ENCODE peak calls at places on chromosomes 6 and 20, in seven cellular contexts. X is breast epithelium, R is esophagus squamous epithelium, Y is heart left ventricle, Q is transverse colon, O is tibial nerve, C is body of pancreas. S is an unnamed sample. For H3K4me1, the result is how much of the 10 kb centered on the place peaks cover.

GRCh38 chr20:61502433-61502832 is 250.4 kb downstream of the CDH4 start:
- DNase-seq in O (no peak), R (no peak), C (no peak), X (no peak), Y (no peak), Q (no peak), S (no peak)

GRCh38 chr6:4466769-4467480 is 309.3 kb upstream of the CDYL start:
- DNase-seq in Q (no peak), X (no peak), C (no peak), Y (no peak), R (no peak), O (no peak), S (no peak)

GRCh38 chr20:24046905-24047304 is 58.3 kb upstream of the GGTLC1 start:
- DNase-seq in O (no peak), Q (no peak), Y (no peak), R (no peak), C (no peak), X (no peak), S (no peak)

GRCh38 chr6:1190361-1190760 is 121.5 kb upstream of the FOXQ1 start:
- DNase-seq in Q (no peak), Y (no peak), C (no peak), R (no peak), O (no peak), X (no peak), S (no peak)

GRCh38 chr6:42978487-42978792 is 541 bp downstream of the PEX6 start:
- DNase-seq in C (peak), O (no peak), Q (peak), Y (no peak), X (no peak), R (no peak), S (peak)

GRCh38 chr6:134657751-134658522 is 292.0 kb downstream of the ALDH8A1 start:
- DNase-seq in Y (no peak), Q (no peak), C (no peak), O (no peak), R (no peak), X (no peak), S (no peak)

GRCh38 chr6:96570053-96570452 is 7.1 kb downstream of the FHL5 start:
- DNase-seq in Q (no peak), X (no peak), Y (no peak), R (no peak), O (no peak), C (no peak), S (no peak)

GRCh38 chr6:4342407-4343137 is 207.2 kb upstream of the ECI2 start:
- DNase-seq in Q (no peak), O (no peak), Y (no peak), C (no peak), R (no peak), X (no peak), S (no peak)

GRCh38 chr6:133286765-133287164 is 45.6 kb downstream of the EYA4 start:
- DNase-seq in Q (no peak), Y (no peak), O (no peak), X (no peak), C (no peak), R (no peak), S (no peak)

GRCh38 chr20:55632592-55632991 is 372.7 kb downstream of the CBLN4 start:
- DNase-seq in R (no peak), Q (no peak), X (no peak), C (no peak), Y (no peak), O (no peak), S (no peak)

GRCh38 chr6:166478782-166479592 is 96.2 kb upstream of the MPC1 start:
- DNase-seq in Y (no peak), O (no peak), X (peak), R (no peak), Q (no peak), C (no peak), S (no peak)

GRCh38 chr6:166474721-166475565 is 92.2 kb upstream of the MPC1 start:
- DNase-seq in R (no peak), C (peak), O (no peak), X (no peak), Y (no peak), Q (no peak), S (no peak)

GRCh38 chr6:166477647-166478365 is 95.1 kb upstream of the MPC1 start:
- DNase-seq in Y (no peak), X (peak), C (peak), Q (no peak), O (no peak), R (no peak), S (no peak)

GRCh38 chr6:166476061-166476591 is 93.4 kb upstream of the MPC1 start:
- DNase-seq in C (peak), X (no peak), Y (no peak), R (no peak), O (no peak), Q (no peak), S (no peak)

GRCh38 chr6:166476634-166477215 is 94.0 kb upstream of the MPC1 start:
- DNase-seq in Q (no peak), R (no peak), C (peak), Y (no peak), O (no peak), X (peak), S (no peak)
- H3K4me1 ChIP-seq in Q (under half), R (under half), C (under half), Y (under half), O (under half), X (under half), S (under half)

GRCh38 chr20:62936996-62937352 is 973 bp upstream of the GID8 start:
- DNase-seq in X (no peak), Y (no peak), C (peak), Q (no peak), R (no peak), O (no peak), S (peak)

GRCh38 chr20:62938105-62938888 is at the start of gene GID8:
- DNase-seq in O (no peak), Y (peak), X (no peak), Q (peak), R (no peak), C (peak), S (peak)

GRCh38 chr20:62935204-62935967 is 2.6 kb upstream of the GID8 start:
- DNase-seq in R (no peak), Q (no peak), Y (no peak), O (no peak), X (no peak), C (no peak), S (no peak)

GRCh38 chr20:62935968-62936585 is 1.9 kb upstream of the GID8 start:
- DNase-seq in Q (no peak), R (no peak), X (no peak), Y (no peak), C (no peak), O (no peak), S (peak)

DNA sequence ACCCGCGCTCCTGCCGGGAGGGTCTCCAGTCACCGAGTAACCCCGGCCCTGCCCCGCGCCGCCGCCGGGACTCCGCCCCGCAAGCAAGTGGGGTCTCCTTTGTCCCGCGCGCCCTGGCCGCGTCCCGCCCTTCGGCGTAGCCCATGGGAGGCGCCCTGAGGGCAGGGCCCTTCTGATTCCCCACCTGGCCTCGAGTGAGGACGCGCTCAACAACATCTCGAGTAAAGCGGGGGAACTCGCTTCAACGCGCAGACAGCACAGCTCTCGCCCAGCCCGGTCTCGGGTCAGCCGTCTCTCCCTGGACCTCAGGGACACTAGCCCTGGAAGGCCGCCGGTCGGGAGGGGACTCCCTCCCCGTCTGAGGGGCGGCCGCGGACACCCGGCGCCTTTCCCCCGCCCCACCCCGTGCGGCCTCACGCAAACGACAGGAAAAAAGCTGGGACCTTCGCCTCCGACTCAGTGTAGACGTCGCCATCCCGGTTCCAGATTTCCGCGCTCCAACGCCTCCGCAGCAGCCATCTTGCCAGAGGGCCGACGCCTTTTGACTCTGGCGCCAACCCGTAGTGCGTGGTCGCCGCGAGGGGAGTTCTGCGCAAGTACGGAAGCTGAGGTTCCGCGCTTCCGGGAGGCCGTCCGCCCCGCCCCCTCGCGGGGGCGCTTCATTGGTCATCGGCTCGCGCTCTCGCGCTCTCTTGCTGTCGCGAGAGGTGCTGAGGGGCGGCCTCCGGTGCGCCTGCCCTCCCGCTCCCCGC is 418 bp upstream of the GID8 start:
- DNase-seq in Y (peak), C (peak), R (peak), Q (peak), O (peak), X (peak), S (peak)
- TF ChIP-seq POLR2A in Y (peak), C (peak), R (peak), Q (peak), O (no peak), X (peak), S (peak)

GRCh38 chr6:149053848-149054558 is 263.5 kb upstream of the TAB2 start:
- DNase-seq in Y (no peak), O (no peak), C (peak), R (no peak), Q (no peak), X (no peak), S (no peak)
- H3K4me1 ChIP-seq in Y (under half), O (under half), C (half or more), R (under half), Q (under half), X (under half), S (under half)

GRCh38 chr20:62900052-62900691 is 26.1 kb downstream of the DIDO1 start:
- DNase-seq in C (peak), R (no peak), X (peak), O (peak), Q (peak), Y (peak), S (peak)
- TF ChIP-seq POLR2A in C (no peak), R (no peak), X (no peak), O (peak), Q (no peak), Y (no peak), S (no peak)

GRCh38 chr20:62737271-62737761 is 28.7 kb downstream of the NTSR1 start:
- DNase-seq in R (no peak), Q (peak), C (no peak), X (peak), O (no peak), Y (no peak), S (no peak)
- H3K4me1 ChIP-seq in R (under half), Q (under half), C (under half), X (under half), O (under half), Y (under half), S (under half)

GRCh38 chr6:37499433-37500293 is at the start of gene CCDC167:
- DNase-seq in R (peak), Q (peak), O (peak), X (peak), C (peak), Y (peak), S (peak)
- TF ChIP-seq POLR2A in R (no peak), Q (no peak), O (no peak), X (no peak), C (no peak), Y (peak), S (no peak)

GRCh38 chr6:48755315-48755714 is 644.3 kb upstream of the PTCHD4 start:
- DNase-seq in X (no peak), Q (no peak), Y (no peak), C (no peak), R (no peak), O (no peak), S (no peak)
- H3K4me1 ChIP-seq in X (under half), Q (under half), Y (under half), C (under half), R (under half), O (under half), S (under half)